ENCODE peak calls at places on chromosome 20, in nine cellular contexts. C, U, J, G, X, Y, I, M and V are unnamed samples.

GRCh38 chr20:49286689-49287551 is 9.1 kb upstream of the ZNFX1 start:
- DNase-seq in C (no peak), U (no peak), J (no peak), G (no peak), X (no peak), Y (peak; percentile 38), I (no peak), M (peak; percentile 79), V (no peak)

GRCh38 chr20:8155848-8156602 is 24.0 kb downstream of the PLCB1 start:
- DNase-seq in C (no peak), U (no peak), J (peak; percentile 56), G (no peak), X (no peak), Y (peak; percentile 15), I (no peak), M (peak; percentile 47), V (peak; percentile 47)

GRCh38 chr20:48776306-48776705 is 51.5 kb downstream of the PREX1 start:
- DNase-seq in C (no peak), U (no peak), J (peak; percentile 68), G (no peak), X (peak; percentile 66), Y (peak; percentile 90), I (peak; percentile 75), M (no peak), V (no peak)

GRCh38 chr20:46355778-46356177 is 47.5 kb upstream of the CDH22 start:
- DNase-seq in C (no peak), U (no peak), J (no peak), G (no peak), X (no peak), Y (no peak), I (no peak), M (no peak), V (no peak)

GRCh38 chr20:6756961-6757595 is 10.4 kb upstream of the BMP2 start:
- DNase-seq in C (no peak), U (no peak), J (no peak), G (no peak), X (no peak), Y (no peak), I (no peak), M (no peak), V (no peak)

GRCh38 chr20:32877507-32877906 is 18.8 kb downstream of the EFCAB8 start:
- DNase-seq in C (no peak), U (no peak), J (no peak), G (no peak), X (peak; percentile 33), Y (no peak), I (no peak), M (no peak), V (peak; percentile 92)

GRCh38 chr20:48295445-48295903 is 510.2 kb upstream of the SULF2 start:
- DNase-seq in C (no peak), U (no peak), J (no peak), G (no peak), X (peak; percentile 97), Y (peak; percentile 91), I (no peak), M (peak; percentile 94), V (peak; percentile 85)

GRCh38 chr20:23988561-23988960 is at the start of gene GGTLC1:
- DNase-seq in C (no peak), U (no peak), J (no peak), G (no peak), X (no peak), Y (no peak), I (peak; percentile 47), M (no peak), V (no peak)

GRCh38 chr20:32907886-32908285 is 49.2 kb downstream of the EFCAB8 start:
- DNase-seq in C (no peak), U (no peak), J (peak; percentile 19), G (no peak), X (no peak), Y (no peak), I (peak; percentile 58), M (no peak), V (no peak)

GRCh38 chr20:51156796-51157119 is 133.9 kb upstream of the KCNG1 start:
- DNase-seq in C (no peak), U (no peak), J (no peak), G (no peak), X (no peak), Y (peak; percentile 5), I (no peak), M (no peak), V (no peak)

GRCh38 chr20:49888341-49889244 is 26.7 kb downstream of the SPATA2 start:
- DNase-seq in C (no peak), U (peak; percentile 29), J (no peak), G (peak; percentile 69), X (peak; percentile 64), Y (peak; percentile 59), I (peak; percentile 81), M (peak; percentile 69), V (peak; percentile 79)

GRCh38 chr20:11008444-11008843 is 334.6 kb upstream of the JAG1 start:
- DNase-seq in C (no peak), U (no peak), J (no peak), G (no peak), X (no peak), Y (no peak), I (no peak), M (no peak), V (no peak)

GRCh38 chr20:4369798-4370124 is 351.9 kb upstream of the PRND start:
- DNase-seq in C (no peak), U (no peak), J (no peak), G (no peak), X (no peak), Y (no peak), I (no peak), M (no peak), V (no peak)

GRCh38 chr20:58690351-58690750 is 2.2 kb upstream of the NPEPL1 start:
- DNase-seq in C (no peak), U (no peak), J (no peak), G (no peak), X (peak; percentile 7), Y (peak; percentile 34), I (no peak), M (no peak), V (no peak)

GRCh38 chr20:38805958-38806854 is 709 bp downstream of the PPP1R16B start:
- DNase-seq in C (no peak), U (peak; percentile 24), J (peak; percentile 53), G (peak; percentile 64), X (no peak), Y (peak; percentile 21), I (peak; percentile 89), M (no peak), V (peak; percentile 58)

GRCh38 chr20:41697861-41698559 is 79.8 kb upstream of the CHD6 start:
- DNase-seq in C (no peak), U (no peak), J (no peak), G (peak; percentile 50), X (peak; percentile 57), Y (peak; percentile 63), I (no peak), M (peak; percentile 52), V (peak; percentile 80)

GRCh38 chr20:35316086-35316485 is 23.9 kb upstream of the FAM83C start:
- DNase-seq in C (no peak), U (no peak), J (no peak), G (no peak), X (no peak), Y (no peak), I (no peak), M (no peak), V (no peak)

GRCh38 chr20:35319206-35320197 is 27.3 kb upstream of the FAM83C start:
- DNase-seq in C (no peak), U (no peak), J (no peak), G (peak; percentile 71), X (no peak), Y (peak; percentile 58), I (no peak), M (no peak), V (peak; percentile 52)

GRCh38 chr20:35320396-35321126 is 28.3 kb upstream of the FAM83C start:
- DNase-seq in C (no peak), U (no peak), J (no peak), G (no peak), X (no peak), Y (peak; percentile 90), I (no peak), M (peak; percentile 85), V (peak; percentile 48)

GRCh38 chr20:35317416-35317815 is 25.2 kb upstream of the FAM83C start:
- DNase-seq in C (no peak), U (no peak), J (no peak), G (no peak), X (no peak), Y (no peak), I (no peak), M (no peak), V (peak; percentile 69)

GRCh38 chr20:35318502-35319157 is 26.4 kb upstream of the FAM83C start:
- DNase-seq in C (no peak), U (no peak), J (no peak), G (peak; percentile 84), X (peak; percentile 49), Y (peak; percentile 81), I (no peak), M (peak; percentile 71), V (peak; percentile 88)
- H3K27ac ChIP-seq in C (no peak overlapping the region), U (no peak overlapping the region), J (peak overlapping the region; percentile 79), G (peak overlapping the region; percentile 55), X (no peak overlapping the region), Y (peak overlapping the region; percentile 90), I (no peak overlapping the region), M (no peak overlapping the region), V (peak overlapping the region; percentile 65)

GRCh38 chr20:22977047-22977785 is 57.9 kb upstream of the SSTR4 start:
- DNase-seq in C (no peak), U (no peak), J (peak; percentile 61), G (no peak), X (no peak), Y (no peak), I (no peak), M (no peak), V (peak; percentile 76)
- H3K36me3 ChIP-seq in C (no peaks in the 10 kb centered on the region), U (no peaks in the 10 kb centered on the region), J (no peaks in the 10 kb centered on the region), G (no peaks in the 10 kb centered on the region), X (no peaks in the 10 kb centered on the region), Y (no peaks in the 10 kb centered on the region), I (no peaks in the 10 kb centered on the region), M (no peaks in the 10 kb centered on the region), V (no peaks in the 10 kb centered on the region)

DNA sequence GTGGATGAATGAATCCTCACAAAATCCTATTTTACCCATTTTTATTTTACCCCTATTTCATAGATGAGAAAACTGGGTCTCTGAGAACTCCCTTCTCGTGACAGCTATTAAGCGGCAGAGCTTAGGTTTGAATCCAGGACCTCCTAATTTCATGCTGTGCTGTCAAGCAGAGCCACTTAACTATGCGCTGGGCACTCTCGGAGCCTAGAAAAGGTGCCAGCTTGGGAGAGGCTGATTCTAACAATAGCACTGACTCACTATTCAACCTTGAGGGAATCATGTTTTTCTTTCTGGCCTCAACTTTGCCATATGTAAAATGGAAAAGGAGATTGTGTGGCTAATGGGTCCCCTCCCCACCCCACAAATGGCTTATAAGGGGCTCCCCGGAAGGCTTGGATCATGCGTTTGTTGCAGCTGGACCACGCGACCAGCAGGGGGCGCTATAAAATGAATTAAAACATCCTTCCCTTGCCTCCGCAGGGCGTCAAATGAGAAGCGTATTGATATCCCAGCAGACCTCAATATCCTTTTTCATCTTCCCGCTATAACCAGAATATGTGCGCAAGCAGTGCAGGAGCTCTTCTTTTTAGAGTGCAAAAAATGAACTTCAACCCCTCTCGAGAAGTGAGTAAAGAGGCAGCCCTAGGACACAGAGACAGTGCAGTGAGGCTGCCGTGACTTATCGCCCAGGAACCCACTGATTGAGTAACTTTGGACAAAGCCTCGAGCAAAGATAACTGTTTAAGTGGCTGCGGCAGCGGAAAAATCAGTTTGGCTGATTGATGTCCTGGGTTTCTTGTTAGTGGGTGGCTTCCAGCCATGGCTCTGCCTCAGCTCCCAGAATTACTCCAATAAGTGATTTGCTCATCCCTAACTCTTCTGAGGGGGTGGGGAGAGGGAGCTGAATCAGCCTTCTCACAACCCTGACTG is 12.9 kb upstream of the PDYN start:
- DNase-seq in C (no peak), U (peak; percentile 9), J (no peak), G (no peak), X (peak; percentile 79), Y (peak; percentile 90), I (no peak), M (peak; percentile 46), V (peak; percentile 42)
- H3K27ac ChIP-seq in C (no peak overlapping the region), U (no peak overlapping the region), J (no peak overlapping the region), G (no peak overlapping the region), X (no peak overlapping the region), Y (no peak overlapping the region), I (no peak overlapping the region), M (no peak overlapping the region), V (no peak overlapping the region)

GRCh38 chr20:62898970-62899632 is 27.2 kb downstream of the DIDO1 start:
- DNase-seq in C (no peak), U (no peak), J (no peak), G (no peak), X (no peak), Y (no peak), I (no peak), M (no peak), V (no peak)
- H3K36me3 ChIP-seq in C (peaks cover 34% of the 10 kb centered on the region), U (peaks cover 40% of the 10 kb centered on the region), J (peaks cover 53% of the 10 kb centered on the region), G (peaks cover 48% of the 10 kb centered on the region), X (peaks cover 38% of the 10 kb centered on the region), Y (peaks cover 34% of the 10 kb centered on the region), I (peaks cover 63% of the 10 kb centered on the region), M (peaks cover 51% of the 10 kb centered on the region), V (peaks cover 48% of the 10 kb centered on the region)